ENCODE peak calls at places on chromosomes 1 and 21, in six cellular contexts. L is NCI-H1436; A is tibial artery; W is CD8-positive, alpha-beta memory T cell; D is astrocyte of the spinal cord; E is NCI-H524 treated with DMSO at 0.1 percent for 48 hours. T is an unnamed sample.

GRCh38 chr1:108810176-108810575 is 46.7 kb downstream of the AKNAD1 start:
- DNase-seq in L (no peak), A (no peak), W (no peak), D (no peak), E (no peak), T (no peak)

GRCh38 chr1:106749906-106750305 is 306.6 kb upstream of the PRMT6 start:
- DNase-seq in L (no peak), A (no peak), W (no peak), D (no peak), E (no peak), T (no peak)

GRCh38 chr1:234692961-234693360 is 83.0 kb upstream of the IRF2BP2 start:
- DNase-seq in L (no peak), A (no peak), W (no peak), D (no peak), E (peak; percentile 23), T (no peak)

GRCh38 chr1:9269078-9269501 is 23.6 kb upstream of the SPSB1 start:
- DNase-seq in L (no peak), A (no peak), W (no peak), D (no peak), E (no peak), T (no peak)

GRCh38 chr1:232047473-232047872 is 420.9 kb downstream of the DISC1 start:
- DNase-seq in L (no peak), A (no peak), W (no peak), D (no peak), E (no peak), T (no peak)

GRCh38 chr1:145988773-145989172 is 7.6 kb downstream of the TXNIP start:
- DNase-seq in L (no peak), A (peak; percentile 19), W (peak; percentile 50), D (no peak), E (no peak), T (no peak)

GRCh38 chr21:37164742-37165141 is 91.7 kb downstream of the TTC3 start:
- DNase-seq in L (no peak), A (no peak), W (no peak), D (no peak), E (no peak), T (no peak)

GRCh38 chr1:231162300-231162969 is 577 bp downstream of the TRIM67 start:
- DNase-seq in L (no peak), A (no peak), W (peak; percentile 21), D (peak; percentile 46), E (no peak), T (no peak)

GRCh38 chr1:151570819-151571218 is 30.7 kb downstream of the TUFT1 start:
- DNase-seq in L (no peak), A (no peak), W (no peak), D (no peak), E (peak; percentile 48), T (no peak)

GRCh38 chr1:29900727-29901126 is 664.4 kb downstream of the PTPRU start:
- DNase-seq in L (no peak), A (no peak), W (no peak), D (no peak), E (no peak), T (no peak)

GRCh38 chr1:117001254-117001927 is at the start of gene CD101:
- DNase-seq in L (no peak), A (no peak), W (peak; percentile 36), D (no peak), E (no peak), T (no peak)

GRCh38 chr1:19640363-19641316 is 3.5 kb upstream of the NBL1 start:
- DNase-seq in L (no peak), A (no peak), W (no peak), D (peak; percentile 88), E (no peak), T (no peak)

GRCh38 chr1:74193908-74194307 is 4.1 kb downstream of the LRRIQ3 start:
- DNase-seq in L (no peak), A (no peak), W (no peak), D (peak; percentile 49), E (no peak), T (no peak)

GRCh38 chr1:78599294-78599693 is 21.0 kb upstream of the IFI44L start:
- DNase-seq in L (no peak), A (no peak), W (no peak), D (no peak), E (no peak), T (no peak)

GRCh38 chr1:182615468-182616129 is 11.4 kb upstream of the RGS16 start:
- DNase-seq in L (peak; percentile 49), A (peak; percentile 76), W (no peak), D (peak; percentile 78), E (peak; percentile 81), T (no peak)

GRCh38 chr1:175186371-175187160 is 6.0 kb downstream of the KIAA0040 start:
- DNase-seq in L (no peak), A (no peak), W (no peak), D (no peak), E (no peak), T (no peak)

GRCh38 chr1:173857363-173857917 is 10.3 kb downstream of the GAS5 start:
- DNase-seq in L (no peak), A (no peak), W (no peak), D (no peak), E (no peak), T (no peak)

GRCh38 chr1:232057217-232057895 is 430.8 kb downstream of the DISC1 start:
- DNase-seq in L (no peak), A (no peak), W (no peak), D (no peak), E (peak; percentile 96), T (no peak)

GRCh38 chr1:71413441-71414170 is 332.8 kb upstream of the ZRANB2 start:
- DNase-seq in L (no peak), A (no peak), W (no peak), D (no peak), E (no peak), T (no peak)

GRCh38 chr1:68959631-68960030 is 462.7 kb upstream of the DEPDC1 start:
- DNase-seq in L (no peak), A (no peak), W (no peak), D (peak; percentile 1), E (no peak), T (no peak)

GRCh38 chr21:30102881-30103280 is 63.7 kb downstream of the CLDN17 start:
- DNase-seq in L (no peak), A (no peak), W (no peak), D (no peak), E (no peak), T (no peak)

GRCh38 chr1:203475012-203475981 is at the start of gene PRELP:
- DNase-seq in L (peak; percentile 38), A (peak; percentile 80), W (no peak), D (no peak), E (no peak), T (no peak)

GRCh38 chr1:236354330-236355147 is 39.5 kb upstream of the EDARADD start:
- DNase-seq in L (no peak), A (no peak), W (no peak), D (peak; percentile 16), E (no peak), T (no peak)

GRCh38 chr1:53947172-53947835 is 1.2 kb downstream of the LRRC42 start:
- DNase-seq in L (no peak), A (no peak), W (no peak), D (no peak), E (no peak), T (no peak)

GRCh38 chr1:214044438-214045214 is 56.9 kb downstream of the PROX1 start:
- DNase-seq in L (no peak), A (no peak), W (no peak), D (no peak), E (no peak), T (no peak)

GRCh38 chr1:20281801-20282200 is 8.9 kb upstream of the VWA5B1 start:
- DNase-seq in L (no peak), A (no peak), W (no peak), D (no peak), E (no peak), T (no peak)

GRCh38 chr1:59703226-59703917 is 111.4 kb upstream of the HOOK1 start:
- DNase-seq in L (no peak), A (no peak), W (no peak), D (peak; percentile 78), E (no peak), T (no peak)

GRCh38 chr1:229832695-229833094 is 206.6 kb downstream of the URB2 start:
- DNase-seq in L (no peak), A (no peak), W (no peak), D (no peak), E (no peak), T (no peak)

GRCh38 chr1:218463194-218464156 is 118.3 kb downstream of the TGFB2 start:
- DNase-seq in L (no peak), A (peak; percentile 74), W (no peak), D (peak; percentile 81), E (no peak), T (no peak)

GRCh38 chr1:9069324-9070100 is at the start of gene SLC2A5:
- DNase-seq in L (no peak), A (peak; percentile 36), W (no peak), D (no peak), E (peak; percentile 85), T (no peak)

GRCh38 chr1:231971397-231972233 is 345.0 kb downstream of the DISC1 start:
- DNase-seq in L (peak; percentile 74), A (no peak), W (no peak), D (peak; percentile 31), E (no peak), T (no peak)

GRCh38 chr1:21550097-21550496 is 40.9 kb downstream of the ALPL start:
- DNase-seq in L (no peak), A (no peak), W (no peak), D (peak; percentile 20), E (no peak), T (no peak)

GRCh38 chr1:36884029-36884701 is 150.2 kb downstream of the GRIK3 start:
- DNase-seq in L (no peak), A (no peak), W (no peak), D (no peak), E (no peak), T (no peak)

GRCh38 chr1:16112558-16113555 is 39.4 kb upstream of the FAM131C start:
- DNase-seq in L (no peak), A (no peak), W (no peak), D (peak; percentile 35), E (no peak), T (no peak)

GRCh38 chr1:29245876-29246275 is 9.6 kb downstream of the PTPRU start:
- DNase-seq in L (peak; percentile 12), A (no peak), W (no peak), D (peak; percentile 36), E (no peak), T (no peak)

GRCh38 chr1:204207136-204207616 is 6.6 kb downstream of the GOLT1A start:
- DNase-seq in L (peak; percentile 75), A (peak; percentile 45), W (peak; percentile 59), D (peak; percentile 16), E (no peak), T (peak; percentile 80)

GRCh38 chr1:10950316-10951172 is 61.9 kb upstream of the TARDBP start:
- DNase-seq in L (no peak), A (no peak), W (no peak), D (no peak), E (no peak), T (no peak)

GRCh38 chr1:228933753-228934152 is 198.5 kb downstream of the RHOU start:
- DNase-seq in L (no peak), A (no peak), W (no peak), D (no peak), E (no peak), T (no peak)

GRCh38 chr1:187921426-187921825 is 1092.7 kb downstream of the PLA2G4A start:
- DNase-seq in L (no peak), A (no peak), W (no peak), D (no peak), E (no peak), T (no peak)

T was measured in CD4-positive, alpha-beta T cell.